ENCODE peak calls at places on chromosome 18, in six cellular contexts. O is dorsolateral prefrontal cortex, J is transverse colon, B is fibroblast of mammary gland, X is PC-3, H is breast epithelium. S is an unnamed sample.

GRCh38 chr18:8224576-8224975 is 384.7 kb upstream of the RAB12 start:
- DNase-seq in O (no peak), X (peak; percentile 25), H (no peak), B (no peak), J (no peak), S (no peak)

GRCh38 chr18:79529296-79529695 is 133.6 kb downstream of the NFATC1 start:
- DNase-seq in J (peak; percentile 3), H (no peak), O (peak; percentile 22), B (no peak), X (no peak), S (no peak)

GRCh38 chr18:49921278-49922037 is 108.1 kb upstream of the ACAA2 start:
- DNase-seq in X (no peak), J (no peak), H (no peak), B (peak; percentile 22), O (no peak), S (no peak)

GRCh38 chr18:79962835-79963657 is 1.4 kb upstream of the HSBP1L1 start:
- DNase-seq in B (no peak), J (no peak), H (no peak), X (peak; percentile 71), O (no peak), S (no peak)

GRCh38 chr18:56532176-56532840 is 106.1 kb downstream of the TXNL1 start:
- DNase-seq in B (peak; percentile 74), H (no peak), J (no peak), O (no peak), X (peak; percentile 13), S (no peak)

GRCh38 chr18:40926679-40927078 is 1028.4 kb upstream of the PIK3C3 start:
- DNase-seq in J (no peak), O (no peak), B (no peak), X (no peak), H (no peak), S (no peak)

GRCh38 chr18:34222025-34222395 is 2.7 kb downstream of the NOL4 start:
- DNase-seq in B (no peak), X (no peak), O (peak; percentile 63), J (no peak), H (no peak), S (no peak)

GRCh38 chr18:35938158-35938557 is 34.3 kb upstream of the RMP24 start:
- DNase-seq in B (no peak), O (no peak), X (peak; percentile 61), J (no peak), H (no peak), S (no peak)

GRCh38 chr18:44840053-44840826 is 159.6 kb downstream of the SETBP1 start:
- DNase-seq in B (peak; percentile 53), J (no peak), X (no peak), H (no peak), O (no peak), S (no peak)

GRCh38 chr18:55868909-55869308 is 280.9 kb upstream of the TCF4 start:
- DNase-seq in H (no peak), X (peak; percentile 58), B (peak; percentile 64), J (no peak), O (no peak), S (no peak)

GRCh38 chr18:44729631-44730101 is 49.0 kb downstream of the SETBP1 start:
- DNase-seq in O (no peak), B (peak; percentile 93), H (no peak), X (no peak), J (no peak), S (peak; percentile 25)

GRCh38 chr18:28063181-28063790 is 113.6 kb downstream of the CDH2 start:
- DNase-seq in X (no peak), O (no peak), B (peak; percentile 41), J (no peak), H (no peak), S (no peak)

GRCh38 chr18:37640504-37640903 is 74.9 kb upstream of the CELF4 start:
- DNase-seq in J (no peak), O (no peak), X (no peak), H (no peak), B (no peak), S (no peak)

GRCh38 chr18:45565280-45565970 is 49.9 kb upstream of the SLC14A2 start:
- DNase-seq in B (no peak), J (no peak), X (no peak), O (no peak), H (no peak), S (no peak)

GRCh38 chr18:55343396-55344073 is 244.5 kb downstream of the TCF4 start:
- DNase-seq in H (no peak), J (no peak), X (peak; percentile 46), O (no peak), B (peak; percentile 56), S (no peak)

GRCh38 chr18:68275616-68276015 is 439.3 kb downstream of the TMX3 start:
- DNase-seq in X (peak; percentile 82), O (no peak), B (peak; percentile 73), H (no peak), J (no peak), S (no peak)

GRCh38 chr18:9065864-9066263 is 36.6 kb upstream of the NDUFV2 start:
- DNase-seq in X (no peak), H (no peak), J (no peak), O (no peak), B (no peak), S (no peak)

GRCh38 chr18:76446746-76447267 is 48.2 kb downstream of the ZNF516 start:
- DNase-seq in O (no peak), H (no peak), J (no peak), B (no peak), X (no peak), S (no peak)

GRCh38 chr18:12774982-12775381 is 72.1 kb downstream of the PSMG2 start:
- DNase-seq in J (no peak), B (no peak), H (no peak), X (no peak), O (no peak), S (peak; percentile 44)

GRCh38 chr18:12777543-12777942 is 74.7 kb downstream of the PSMG2 start:
- DNase-seq in O (no peak), J (no peak), X (peak; percentile 33), B (no peak), H (no peak), S (no peak)

GRCh38 chr18:12779456-12779855 is 76.6 kb downstream of the PSMG2 start:
- DNase-seq in B (no peak), X (no peak), H (no peak), O (no peak), J (no peak), S (no peak)

GRCh38 chr18:12779043-12779442 is 76.2 kb downstream of the PSMG2 start:
- DNase-seq in H (no peak), B (no peak), J (no peak), O (no peak), X (no peak), S (no peak)

GRCh38 chr18:12776821-12777471 is 74.1 kb downstream of the PSMG2 start:
- DNase-seq in X (peak; percentile 28), B (no peak), O (no peak), J (no peak), H (no peak), S (no peak)
- H3K4me3 ChIP-seq in X (peak overlapping the region; percentile 65), B (peak overlapping the region; percentile 13), O (no peak overlapping the region), J (no peak overlapping the region), H (no peak overlapping the region), S (no peak overlapping the region)

GRCh38 chr18:66754335-66754734 is 150.4 kb upstream of the CDH19 start:
- DNase-seq in B (no peak), J (no peak), X (peak; percentile 43), O (no peak), H (no peak), S (no peak)
- TF ChIP-seq CTCF in B (no peak), J (no peak), X (no peak), O (no peak), H (no peak), S (no peak)

GRCh38 chr18:42131044-42131939 is 176.3 kb downstream of the PIK3C3 start:
- DNase-seq in O (no peak), J (peak; percentile 35), H (no peak), B (no peak), X (no peak), S (no peak)
- H3K4me3 ChIP-seq in O (no peak overlapping the region), J (no peak overlapping the region), H (no peak overlapping the region), B (no peak overlapping the region), X (no peak overlapping the region), S (no peak overlapping the region)

DNA sequence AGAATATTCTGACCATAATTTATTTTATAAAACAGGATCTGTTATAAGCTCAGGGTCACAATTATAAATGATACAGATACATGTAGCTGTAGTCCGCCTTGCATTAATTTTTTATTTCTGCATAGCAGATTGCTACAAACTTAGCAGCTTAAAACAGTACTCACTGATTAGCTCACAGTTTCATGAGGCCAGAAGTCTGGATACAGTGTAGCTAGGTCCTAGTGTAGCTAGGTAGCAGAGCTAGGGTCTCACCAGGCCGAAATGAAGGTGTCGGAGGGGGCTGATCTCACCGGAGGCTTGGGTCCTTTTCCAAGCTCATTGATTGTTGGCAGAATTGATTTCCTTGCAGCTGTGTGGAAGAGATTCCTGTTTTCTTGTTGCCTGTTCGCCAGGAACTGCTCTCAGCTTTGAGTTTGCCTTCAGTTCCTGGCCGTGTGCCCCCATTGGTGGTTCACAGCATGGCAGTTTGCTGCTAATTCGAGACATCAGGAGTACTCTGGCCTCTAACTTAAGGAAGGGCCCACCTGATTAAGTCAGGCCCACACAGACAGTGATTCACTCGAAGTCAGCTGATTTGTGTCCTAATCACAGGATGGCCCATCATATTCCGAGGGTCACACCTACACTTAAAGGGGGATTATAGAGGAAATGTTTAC is 18.4 kb downstream of the NAPG start:
- DNase-seq in H (no peak), X (no peak), J (no peak), O (no peak), B (peak; percentile 37), S (no peak)
- TF ChIP-seq CTCF in H (no peak), X (no peak), J (no peak), O (no peak), B (no peak), S (no peak)

DNA sequence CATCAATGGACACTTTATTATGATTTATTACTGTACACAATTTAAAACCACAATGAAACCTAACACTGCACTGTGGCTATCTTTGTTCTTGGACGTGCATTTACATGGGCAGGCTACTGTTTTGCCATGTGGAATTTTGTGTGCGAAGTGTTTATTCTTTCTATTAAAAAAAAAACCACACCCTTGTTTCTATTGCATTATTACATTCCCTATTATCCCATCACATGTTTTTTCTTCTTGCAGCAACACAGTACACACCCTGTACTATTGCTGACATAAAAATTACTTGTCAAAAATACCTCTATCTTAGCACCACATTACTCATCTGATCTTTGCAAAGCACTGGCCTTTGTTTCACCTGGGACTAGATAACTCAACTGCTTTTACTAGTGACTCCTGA is 1.5 kb downstream of the RNF152 start:
- DNase-seq in O (no peak), H (no peak), J (no peak), B (no peak), X (peak; percentile 23), S (no peak)
- H3K4me3 ChIP-seq in O (no peak overlapping the region), H (no peak overlapping the region), J (no peak overlapping the region), B (no peak overlapping the region), X (no peak overlapping the region), S (no peak overlapping the region)